ENCODE peak calls at places on chromosomes 13 and 19, in six cellular contexts. One of them, this sample, is unnamed.

GRCh38 chr19:24046550-24046949 is 40.4 kb upstream of the ZNF254 start:
- DNase-seq in small intestine: no peak
- DNase-seq in CD4-positive, alpha-beta memory T cell: no peak
- DNase-seq in substantia nigra: no peak
- DNase-seq in lower lobe of right lung: no peak
- DNase-seq in upper lobe of right lung: no peak
- DNase-seq in this sample: no peak

GRCh38 chr19:49335071-49335783 is at the start of gene CD37:
- DNase-seq in CD4-positive, alpha-beta memory T cell: peak; percentile 66
- DNase-seq in substantia nigra: no peak
- DNase-seq in small intestine: peak; percentile 15
- DNase-seq in lower lobe of right lung: peak; percentile 67
- DNase-seq in upper lobe of right lung: peak; percentile 67
- DNase-seq in this sample: no peak

GRCh38 chr13:59750860-59751259 is 412.9 kb downstream of the DIAPH3 start:
- DNase-seq in lower lobe of right lung: no peak
- DNase-seq in CD4-positive, alpha-beta memory T cell: no peak
- DNase-seq in upper lobe of right lung: no peak
- DNase-seq in small intestine: no peak
- DNase-seq in substantia nigra: peak; percentile 2
- DNase-seq in this sample: no peak

GRCh38 chr19:13781547-13781946 is 7.3 kb downstream of the C19orf53 start:
- DNase-seq in lower lobe of right lung: peak; percentile 64
- DNase-seq in CD4-positive, alpha-beta memory T cell: no peak
- DNase-seq in small intestine: no peak
- DNase-seq in substantia nigra: no peak
- DNase-seq in upper lobe of right lung: peak; percentile 76
- DNase-seq in this sample: no peak

GRCh38 chr19:3140667-3141038 is 4.8 kb downstream of the GNA15 start:
- DNase-seq in CD4-positive, alpha-beta memory T cell: no peak
- DNase-seq in lower lobe of right lung: no peak
- DNase-seq in small intestine: no peak
- DNase-seq in substantia nigra: no peak
- DNase-seq in upper lobe of right lung: no peak
- DNase-seq in this sample: no peak

GRCh38 chr19:38741670-38742069 is 2.6 kb downstream of the CAPN12 start:
- DNase-seq in CD4-positive, alpha-beta memory T cell: no peak
- DNase-seq in small intestine: no peak
- DNase-seq in substantia nigra: no peak
- DNase-seq in lower lobe of right lung: peak; percentile 27
- DNase-seq in upper lobe of right lung: no peak
- DNase-seq in this sample: no peak

GRCh38 chr13:81488021-81488420 is 1147.1 kb upstream of the SPRY2 start:
- DNase-seq in substantia nigra: no peak
- DNase-seq in lower lobe of right lung: no peak
- DNase-seq in CD4-positive, alpha-beta memory T cell: no peak
- DNase-seq in small intestine: no peak
- DNase-seq in upper lobe of right lung: no peak
- DNase-seq in this sample: no peak

GRCh38 chr19:38270587-38271167 is 6.3 kb downstream of the SPINT2 start:
- DNase-seq in small intestine: no peak
- DNase-seq in lower lobe of right lung: no peak
- DNase-seq in CD4-positive, alpha-beta memory T cell: no peak
- DNase-seq in upper lobe of right lung: no peak
- DNase-seq in substantia nigra: no peak
- DNase-seq in this sample: no peak

GRCh38 chr19:6677924-6678689 is 8.1 kb upstream of the TNFSF14 start:
- DNase-seq in small intestine: no peak
- DNase-seq in lower lobe of right lung: no peak
- DNase-seq in substantia nigra: no peak
- DNase-seq in upper lobe of right lung: no peak
- DNase-seq in CD4-positive, alpha-beta memory T cell: peak; percentile 32
- DNase-seq in this sample: no peak

GRCh38 chr19:12126707-12127106 is 13.4 kb downstream of the ZNF20 start:
- DNase-seq in lower lobe of right lung: no peak
- DNase-seq in small intestine: peak; percentile 23
- DNase-seq in CD4-positive, alpha-beta memory T cell: no peak
- DNase-seq in upper lobe of right lung: no peak
- DNase-seq in substantia nigra: no peak
- DNase-seq in this sample: no peak

GRCh38 chr19:47124937-47125668 is 5.5 kb upstream of the SAE1 start:
- DNase-seq in lower lobe of right lung: no peak
- DNase-seq in upper lobe of right lung: no peak
- DNase-seq in substantia nigra: no peak
- DNase-seq in small intestine: peak; percentile 83
- DNase-seq in CD4-positive, alpha-beta memory T cell: peak; percentile 60
- DNase-seq in this sample: no peak

GRCh38 chr19:38024991-38025716 is 118.1 kb downstream of the SIPA1L3 start:
- DNase-seq in lower lobe of right lung: no peak
- DNase-seq in substantia nigra: no peak
- DNase-seq in upper lobe of right lung: no peak
- DNase-seq in CD4-positive, alpha-beta memory T cell: no peak
- DNase-seq in small intestine: no peak
- DNase-seq in this sample: no peak

GRCh38 chr19:5380215-5380919 is 39.8 kb upstream of the PTPRS start:
- DNase-seq in small intestine: no peak
- DNase-seq in upper lobe of right lung: no peak
- DNase-seq in substantia nigra: no peak
- DNase-seq in CD4-positive, alpha-beta memory T cell: no peak
- DNase-seq in lower lobe of right lung: no peak
- DNase-seq in this sample: no peak

GRCh38 chr13:75761373-75761772 is 125.2 kb downstream of the LMO7 start:
- DNase-seq in small intestine: no peak
- DNase-seq in substantia nigra: no peak
- DNase-seq in CD4-positive, alpha-beta memory T cell: peak; percentile 30
- DNase-seq in upper lobe of right lung: no peak
- DNase-seq in lower lobe of right lung: no peak
- DNase-seq in this sample: no peak

GRCh38 chr13:42497798-42498197 is 76.2 kb upstream of the TNFSF11 start:
- DNase-seq in substantia nigra: no peak
- DNase-seq in CD4-positive, alpha-beta memory T cell: no peak
- DNase-seq in upper lobe of right lung: no peak
- DNase-seq in lower lobe of right lung: no peak
- DNase-seq in small intestine: no peak
- DNase-seq in this sample: peak; percentile 84

GRCh38 chr13:21672811-21673591 is 2.1 kb downstream of the FGF9 start:
- DNase-seq in lower lobe of right lung: no peak
- DNase-seq in CD4-positive, alpha-beta memory T cell: no peak
- DNase-seq in upper lobe of right lung: no peak
- DNase-seq in small intestine: peak; percentile 18
- DNase-seq in substantia nigra: no peak
- DNase-seq in this sample: no peak

GRCh38 chr13:72896869-72897268 is 114.9 kb downstream of the PIBF1 start:
- DNase-seq in CD4-positive, alpha-beta memory T cell: no peak
- DNase-seq in upper lobe of right lung: no peak
- DNase-seq in substantia nigra: no peak
- DNase-seq in small intestine: no peak
- DNase-seq in lower lobe of right lung: no peak
- DNase-seq in this sample: no peak

GRCh38 chr19:6433663-6434062 is at the start of gene SLC25A41:
- DNase-seq in upper lobe of right lung: no peak
- DNase-seq in small intestine: no peak
- DNase-seq in substantia nigra: no peak
- DNase-seq in CD4-positive, alpha-beta memory T cell: no peak
- DNase-seq in lower lobe of right lung: no peak
- DNase-seq in this sample: no peak

GRCh38 chr19:3459322-3459881 is 20.9 kb downstream of the SMIM24 start:
- DNase-seq in lower lobe of right lung: peak; percentile 79
- DNase-seq in CD4-positive, alpha-beta memory T cell: no peak
- DNase-seq in upper lobe of right lung: peak; percentile 83
- DNase-seq in small intestine: no peak
- DNase-seq in substantia nigra: no peak
- DNase-seq in this sample: no peak

GRCh38 chr19:23776507-23777205 is 18.0 kb upstream of the ZNF681 start:
- DNase-seq in small intestine: no peak
- DNase-seq in substantia nigra: no peak
- DNase-seq in upper lobe of right lung: no peak
- DNase-seq in CD4-positive, alpha-beta memory T cell: no peak
- DNase-seq in lower lobe of right lung: no peak
- DNase-seq in this sample: no peak

GRCh38 chr13:98741741-98742435 is 10.6 kb downstream of the SLC15A1 start:
- DNase-seq in lower lobe of right lung: no peak
- DNase-seq in upper lobe of right lung: no peak
- DNase-seq in substantia nigra: no peak
- DNase-seq in CD4-positive, alpha-beta memory T cell: no peak
- DNase-seq in small intestine: peak; percentile 50
- DNase-seq in this sample: no peak

GRCh38 chr13:31434613-31435012 is 234.8 kb downstream of the B3GLCT start:
- DNase-seq in substantia nigra: no peak
- DNase-seq in CD4-positive, alpha-beta memory T cell: no peak
- DNase-seq in upper lobe of right lung: no peak
- DNase-seq in small intestine: peak; percentile 65
- DNase-seq in lower lobe of right lung: no peak
- DNase-seq in this sample: no peak

GRCh38 chr13:31433756-31434155 is 234.0 kb downstream of the B3GLCT start:
- DNase-seq in small intestine: no peak
- DNase-seq in substantia nigra: no peak
- DNase-seq in lower lobe of right lung: no peak
- DNase-seq in upper lobe of right lung: no peak
- DNase-seq in CD4-positive, alpha-beta memory T cell: no peak
- DNase-seq in this sample: no peak

GRCh38 chr13:31427151-31427867 is 227.5 kb downstream of the B3GLCT start:
- DNase-seq in small intestine: no peak
- DNase-seq in substantia nigra: no peak
- DNase-seq in lower lobe of right lung: no peak
- DNase-seq in upper lobe of right lung: no peak
- DNase-seq in CD4-positive, alpha-beta memory T cell: no peak
- DNase-seq in this sample: no peak

GRCh38 chr13:31433201-31433600 is 233.4 kb downstream of the B3GLCT start:
- DNase-seq in CD4-positive, alpha-beta memory T cell: no peak
- DNase-seq in small intestine: no peak
- DNase-seq in substantia nigra: no peak
- DNase-seq in upper lobe of right lung: no peak
- DNase-seq in lower lobe of right lung: no peak
- DNase-seq in this sample: no peak

DNA sequence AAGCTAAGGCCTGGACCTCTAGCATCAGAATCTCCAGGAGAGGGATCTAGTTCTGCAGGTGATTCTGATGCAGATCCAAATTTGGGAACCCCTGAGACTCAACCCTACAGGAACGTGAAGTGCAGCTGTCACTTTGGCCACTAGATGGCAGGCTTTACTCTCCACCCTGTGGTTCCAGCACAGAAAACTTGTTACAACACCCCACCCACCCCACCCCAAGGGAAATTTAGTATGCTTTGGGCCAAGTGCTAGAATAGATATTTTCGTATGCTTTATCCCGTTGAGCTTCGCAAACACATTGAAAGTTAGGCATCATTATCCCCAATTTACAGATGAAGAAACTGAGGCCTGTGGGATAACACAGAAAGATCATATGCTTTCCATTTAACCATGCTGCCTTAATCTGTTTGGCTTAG is 232.0 kb downstream of the B3GLCT start:
- DNase-seq in substantia nigra: no peak
- DNase-seq in CD4-positive, alpha-beta memory T cell: peak; percentile 33
- DNase-seq in small intestine: peak; percentile 17
- DNase-seq in lower lobe of right lung: peak; percentile 46
- DNase-seq in upper lobe of right lung: no peak
- DNase-seq in this sample: no peak
- H3K27ac ChIP-seq in substantia nigra: no peak overlapping the region
- H3K27ac ChIP-seq in CD4-positive, alpha-beta memory T cell: no peak overlapping the region
- H3K27ac ChIP-seq in small intestine: no peak overlapping the region
- H3K27ac ChIP-seq in lower lobe of right lung: no peak overlapping the region
- H3K27ac ChIP-seq in upper lobe of right lung: no peak overlapping the region
- H3K27ac ChIP-seq in this sample: no peak overlapping the region

DNA sequence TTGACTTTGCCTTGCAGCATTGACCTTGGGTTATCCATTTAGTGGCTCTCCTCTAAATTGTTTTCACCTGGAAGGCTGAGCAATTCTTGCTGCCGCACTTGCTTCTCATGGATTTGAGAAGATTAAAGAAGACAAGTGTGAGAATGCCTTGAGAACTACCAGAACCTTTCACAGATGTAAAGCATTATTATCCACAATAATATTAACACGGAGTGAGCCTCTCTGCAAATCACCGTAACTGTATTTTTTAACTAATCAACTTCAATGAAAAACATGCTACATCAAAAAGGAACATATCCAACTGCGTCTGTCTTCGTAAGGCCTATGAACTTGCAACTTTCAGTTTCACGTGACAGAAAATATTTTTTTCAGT is 94.0 kb upstream of the RAP2A start:
- DNase-seq in upper lobe of right lung: no peak
- DNase-seq in small intestine: no peak
- DNase-seq in lower lobe of right lung: no peak
- DNase-seq in substantia nigra: no peak
- DNase-seq in CD4-positive, alpha-beta memory T cell: no peak
- DNase-seq in this sample: no peak
- H3K27ac ChIP-seq in upper lobe of right lung: peak overlapping the region; percentile 19
- H3K27ac ChIP-seq in small intestine: peak overlapping the region; percentile 91
- H3K27ac ChIP-seq in lower lobe of right lung: no peak overlapping the region
- H3K27ac ChIP-seq in substantia nigra: peak overlapping the region; percentile 76
- H3K27ac ChIP-seq in CD4-positive, alpha-beta memory T cell: no peak overlapping the region
- H3K27ac ChIP-seq in this sample: no peak overlapping the region

DNA sequence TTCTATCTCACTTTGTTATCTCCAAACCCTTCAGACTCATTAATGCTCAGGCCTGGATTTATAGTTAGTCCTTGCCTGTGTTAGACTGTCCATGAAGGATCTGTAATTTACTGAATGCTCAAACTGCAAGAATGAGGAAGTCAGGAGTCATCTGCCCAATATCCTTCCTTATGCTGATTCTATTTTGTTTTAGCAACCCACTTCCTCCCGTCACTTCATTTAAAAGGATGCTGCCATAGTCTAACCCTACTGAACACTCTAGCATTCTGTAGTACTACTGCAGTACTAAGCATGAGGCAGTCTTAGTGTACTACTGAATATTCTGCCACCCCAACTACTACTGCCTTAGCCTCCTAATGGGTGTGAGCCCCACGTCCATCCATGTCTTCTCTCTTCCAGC is 1.5 kb downstream of the FCAR start:
- DNase-seq in lower lobe of right lung: no peak
- DNase-seq in substantia nigra: no peak
- DNase-seq in CD4-positive, alpha-beta memory T cell: no peak
- DNase-seq in upper lobe of right lung: no peak
- DNase-seq in small intestine: no peak
- DNase-seq in this sample: no peak
- H3K27ac ChIP-seq in lower lobe of right lung: no peak overlapping the region
- H3K27ac ChIP-seq in substantia nigra: no peak overlapping the region
- H3K27ac ChIP-seq in CD4-positive, alpha-beta memory T cell: no peak overlapping the region
- H3K27ac ChIP-seq in upper lobe of right lung: no peak overlapping the region
- H3K27ac ChIP-seq in small intestine: no peak overlapping the region
- H3K27ac ChIP-seq in this sample: no peak overlapping the region

DNA sequence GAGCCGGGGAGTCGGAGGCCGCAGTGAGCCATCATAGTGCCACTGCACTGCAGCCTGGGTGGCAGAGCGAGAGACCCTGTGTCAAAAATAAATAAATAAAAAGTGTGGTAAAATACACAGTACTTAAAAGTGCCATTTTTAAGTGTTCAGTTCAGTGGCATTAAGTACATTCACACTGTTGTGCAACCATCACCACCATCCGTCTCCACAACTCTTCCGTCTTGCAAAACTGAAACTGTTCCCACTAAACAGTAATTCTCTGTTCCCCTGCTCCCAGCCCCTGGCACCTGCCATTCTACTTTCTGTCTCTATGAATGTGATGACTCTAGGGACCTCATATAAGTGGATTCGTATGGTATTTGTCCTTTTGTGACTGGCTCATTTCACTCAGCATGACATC is 13.3 kb downstream of the SLC25A42 start:
- DNase-seq in lower lobe of right lung: no peak
- DNase-seq in substantia nigra: no peak
- DNase-seq in CD4-positive, alpha-beta memory T cell: no peak
- DNase-seq in small intestine: no peak
- DNase-seq in upper lobe of right lung: no peak
- DNase-seq in this sample: no peak
- H3K27ac ChIP-seq in lower lobe of right lung: peak overlapping the region; percentile 31
- H3K27ac ChIP-seq in substantia nigra: no peak overlapping the region
- H3K27ac ChIP-seq in CD4-positive, alpha-beta memory T cell: no peak overlapping the region
- H3K27ac ChIP-seq in small intestine: no peak overlapping the region
- H3K27ac ChIP-seq in upper lobe of right lung: no peak overlapping the region
- H3K27ac ChIP-seq in this sample: no peak overlapping the region